ENCODE peak calls at places on chromosomes 12 and 14, in four cellular contexts. N, U, L and P are unnamed samples.

GRCh38 chr14:104554608-104555401 is 24.8 kb upstream of the C14orf180 start:
- DNase-seq in N (no peak), U (no peak), L (no peak), P (no peak)

GRCh38 chr14:51219473-51220448 is 20.3 kb upstream of the TMX1 start:
- DNase-seq in N (peak), U (no peak), L (no peak), P (peak)

GRCh38 chr12:120991965-120992364 is 13.6 kb downstream of the HNF1A start:
- DNase-seq in N (no peak), U (no peak), L (no peak), P (no peak)

GRCh38 chr14:105152794-105153241 is 15.8 kb downstream of the JAG2 start:
- DNase-seq in N (no peak), U (no peak), L (no peak), P (no peak)

GRCh38 chr12:28563926-28564325 is 373.7 kb downstream of the CCDC91 start:
- DNase-seq in N (no peak), U (no peak), L (no peak), P (peak)

GRCh38 chr12:25958254-25959068 is at the start of gene RASSF8:
- DNase-seq in N (peak), U (peak), L (peak), P (peak)

GRCh38 chr12:109892748-109893147 is 7.3 kb upstream of the TCHP start:
- DNase-seq in N (no peak), U (no peak), L (no peak), P (no peak)

GRCh38 chr14:66088661-66089060 is 397.5 kb upstream of the CCDC196 start:
- DNase-seq in N (no peak), U (no peak), L (no peak), P (no peak)

GRCh38 chr14:77151245-77151644 is 9.7 kb upstream of the ZDHHC22 start:
- DNase-seq in N (peak), U (peak), L (peak), P (no peak)

GRCh38 chr12:75756771-75757170 is 245.4 kb upstream of the KRR1 start:
- DNase-seq in N (no peak), U (no peak), L (no peak), P (no peak)

GRCh38 chr12:75759842-75760260 is 248.4 kb upstream of the KRR1 start:
- DNase-seq in N (no peak), U (no peak), L (no peak), P (peak)

GRCh38 chr12:75756112-75756511 is 244.7 kb upstream of the KRR1 start:
- DNase-seq in N (no peak), U (no peak), L (no peak), P (no peak)

GRCh38 chr12:75760481-75761324 is 249.3 kb upstream of the KRR1 start:
- DNase-seq in N (no peak), U (no peak), L (no peak), P (no peak)

DNA sequence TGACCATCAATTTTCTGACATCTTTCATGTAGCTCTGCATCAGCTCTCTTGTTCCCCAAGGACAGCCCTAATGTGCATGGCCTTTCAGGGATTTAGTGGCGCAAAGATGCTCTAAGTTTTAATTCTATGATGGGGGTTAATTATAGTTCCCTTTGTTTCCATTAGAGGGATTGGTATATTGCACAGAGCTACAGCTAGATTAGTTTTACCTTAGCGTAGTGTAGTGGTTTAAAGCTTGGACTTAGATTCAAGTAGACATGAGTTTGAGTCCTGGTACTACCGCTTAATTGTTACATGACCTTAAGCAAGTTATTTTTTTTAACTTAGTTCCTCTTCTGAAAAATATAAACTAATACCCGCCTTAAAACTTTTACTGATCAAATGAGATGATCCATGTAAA is 247.8 kb upstream of the KRR1 start:
- DNase-seq in N (no peak), U (no peak), L (no peak), P (no peak)
- H3K56ac ChIP-seq in N (no peak), U (no peak), L (no peak), P (no peak)

DNA sequence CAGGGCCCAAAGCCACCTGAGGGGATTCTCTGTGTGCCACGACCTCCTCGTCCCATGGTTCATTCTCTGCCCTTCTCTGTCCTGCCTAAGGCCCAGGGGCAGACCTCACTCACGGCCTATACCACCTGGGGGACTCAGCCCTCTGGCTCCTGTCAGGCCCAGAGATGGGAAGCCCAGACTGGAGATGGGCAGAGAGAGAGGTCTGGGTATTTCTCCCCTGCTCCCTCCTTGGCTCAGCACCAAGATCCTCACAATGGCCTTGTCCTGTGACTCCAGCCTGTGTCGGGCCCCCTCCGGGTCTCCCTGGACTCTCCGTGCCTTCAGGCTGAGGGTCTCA is 46.9 kb upstream of the BCL11B start:
- DNase-seq in N (no peak), U (peak), L (no peak), P (no peak)
- H3K56ac ChIP-seq in N (no peak), U (no peak), L (no peak), P (no peak)

GRCh38 chr12:114694436-114695304 is 10.7 kb upstream of the TBX3 start:
- DNase-seq in N (no peak), U (no peak), L (no peak), P (no peak)

GRCh38 chr12:114691810-114692557 is 8.0 kb upstream of the TBX3 start:
- DNase-seq in N (peak), U (peak), L (peak), P (no peak)

GRCh38 chr12:114695305-114695592 is 11.3 kb upstream of the TBX3 start:
- DNase-seq in N (no peak), U (no peak), L (no peak), P (no peak)

GRCh38 chr12:114692558-114693531 is 8.9 kb upstream of the TBX3 start:
- DNase-seq in N (peak), U (peak), L (peak), P (no peak)

GRCh38 chr12:114693532-114693931 is 9.6 kb upstream of the TBX3 start:
- DNase-seq in N (no peak), U (no peak), L (no peak), P (no peak)
- H3K56ac ChIP-seq in N (no peak), U (no peak), L (no peak), P (no peak)

DNA sequence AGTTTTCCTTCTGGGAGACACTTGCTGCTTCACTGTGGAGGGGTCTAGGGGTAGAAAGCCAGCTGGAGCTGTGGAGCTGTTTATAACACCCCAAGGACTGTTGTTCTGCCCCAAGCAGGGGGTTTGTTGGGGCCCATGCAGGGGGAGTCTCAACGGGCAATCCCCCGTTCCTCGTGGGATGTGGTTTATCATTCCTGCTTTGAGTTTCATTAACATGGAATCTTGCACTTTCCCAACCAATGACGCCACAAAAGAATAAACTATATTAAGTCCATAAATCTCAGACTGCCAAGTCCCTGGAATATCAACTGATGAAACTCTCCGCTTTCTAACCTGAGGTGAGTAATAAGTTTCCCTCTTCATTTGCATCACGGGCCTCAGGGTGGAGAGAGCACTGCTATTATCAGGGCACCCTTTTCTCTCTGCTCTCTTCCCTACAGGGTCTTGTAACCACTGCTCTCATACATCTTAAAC is 112.6 kb upstream of the PELI2 start:
- DNase-seq in N (peak), U (peak), L (no peak), P (peak)
- H3K56ac ChIP-seq in N (no peak), U (no peak), L (no peak), P (no peak)

DNA sequence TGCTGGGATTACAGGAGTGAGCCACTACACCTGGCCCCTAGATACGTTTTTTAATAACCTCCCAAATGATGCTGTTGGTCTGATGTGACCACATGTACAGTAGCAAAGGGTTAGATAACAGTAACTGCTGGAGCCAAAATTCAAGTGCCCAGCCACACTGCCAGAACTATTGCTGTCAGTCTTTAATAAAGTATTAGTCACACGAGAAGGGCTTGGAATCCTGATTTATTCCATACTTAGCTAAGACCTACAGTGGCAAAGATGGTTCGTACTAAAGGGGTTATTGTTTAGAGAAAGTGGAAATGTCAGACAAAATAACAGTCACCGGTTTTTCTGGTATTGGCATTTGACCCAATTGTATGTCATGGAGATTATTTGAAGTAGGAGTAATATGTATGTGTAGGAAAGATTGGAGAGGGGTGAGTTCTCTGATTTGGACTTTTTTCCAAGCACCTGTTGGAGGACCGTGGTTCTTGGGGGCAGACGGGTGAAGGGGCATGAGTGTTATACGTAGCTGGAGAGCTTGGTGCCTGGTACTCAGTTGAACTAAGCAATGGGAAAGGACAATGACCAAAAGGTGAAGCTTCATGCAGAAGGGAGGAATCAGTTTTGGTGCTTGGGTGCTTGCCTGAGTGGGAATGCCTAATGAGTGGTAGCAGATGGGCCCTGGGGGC is 9.7 kb downstream of the TUBA1C start:
- DNase-seq in N (no peak), U (no peak), L (no peak), P (no peak)
- H3K56ac ChIP-seq in N (no peak), U (no peak), L (no peak), P (no peak)

GRCh38 chr12:57551637-57552305 is 1.9 kb downstream of the KIF5A start:
- DNase-seq in N (no peak), U (no peak), L (no peak), P (no peak)
- H3K56ac ChIP-seq in N (no peak), U (no peak), L (no peak), P (no peak)

GRCh38 chr14:103230658-103231334 is 103.2 kb upstream of the EIF5 start:
- DNase-seq in N (no peak), U (no peak), L (peak), P (no peak)
- H3K56ac ChIP-seq in N (no peak), U (no peak), L (no peak), P (no peak)